ENCODE peak calls at places on chromosome 22, in eight cellular contexts. Q, N, L, F, O, Z, C and K are unnamed samples.

GRCh38 chr22:17786435-17787158 is 12.3 kb upstream of the BID start:
- DNase-seq in Q (peak; percentile 57), N (peak; percentile 31), L (no peak), F (peak; percentile 30), O (no peak), Z (peak; percentile 65), C (no peak), K (no peak)

GRCh38 chr22:20549232-20549841 is 41.9 kb downstream of the MED15 start:
- DNase-seq in Q (no peak), N (peak; percentile 41), L (no peak), F (no peak), O (no peak), Z (peak; percentile 29), C (peak; percentile 66), K (peak; percentile 71)

GRCh38 chr22:39920134-39920743 is 19.4 kb downstream of the GRAP2 start:
- DNase-seq in Q (no peak), N (no peak), L (no peak), F (no peak), O (no peak), Z (no peak), C (peak; percentile 31), K (peak; percentile 83)

GRCh38 chr22:23750744-23751440 is at the start of gene ZNF70:
- DNase-seq in Q (peak; percentile 95), N (peak; percentile 72), L (peak; percentile 91), F (peak; percentile 88), O (peak; percentile 76), Z (peak; percentile 69), C (peak; percentile 84), K (peak; percentile 90)

GRCh38 chr22:35524966-35525686 is 15.5 kb upstream of the RASD2 start:
- DNase-seq in Q (no peak), N (no peak), L (peak; percentile 30), F (no peak), O (peak; percentile 81), Z (no peak), C (no peak), K (no peak)

GRCh38 chr22:20514658-20515406 is 7.4 kb downstream of the MED15 start:
- DNase-seq in Q (no peak), N (peak; percentile 86), L (no peak), F (peak; percentile 92), O (peak; percentile 92), Z (peak; percentile 93), C (no peak), K (no peak)

GRCh38 chr22:36659762-36660509 is 43.6 kb downstream of the CACNG2 start:
- DNase-seq in Q (peak; percentile 88), N (peak; percentile 88), L (peak; percentile 75), F (peak; percentile 88), O (peak; percentile 88), Z (peak; percentile 91), C (peak; percentile 3), K (peak; percentile 74)

GRCh38 chr22:18156878-18157713 is 7.1 kb downstream of the USP18 start:
- DNase-seq in Q (peak; percentile 56), N (peak; percentile 92), L (peak; percentile 74), F (peak; percentile 88), O (peak; percentile 99), Z (peak; percentile 99), C (peak; percentile 14), K (peak; percentile 76)

GRCh38 chr22:50627452-50627913 is 469 bp downstream of the ARSA start:
- DNase-seq in Q (peak; percentile 28), N (no peak), L (peak; percentile 42), F (peak; percentile 16), O (no peak), Z (no peak), C (no peak), K (peak; percentile 48)

GRCh38 chr22:41979423-41980250 is 10.4 kb downstream of the SEPTIN3 start:
- DNase-seq in Q (no peak), N (no peak), L (no peak), F (no peak), O (no peak), Z (no peak), C (no peak), K (no peak)

GRCh38 chr22:29343313-29343805 is 27.9 kb upstream of the RASL10A start:
- DNase-seq in Q (peak; percentile 71), N (no peak), L (no peak), F (no peak), O (peak; percentile 78), Z (peak; percentile 10), C (no peak), K (no peak)

GRCh38 chr22:20940904-20941385 is 23.7 kb downstream of the CRKL start:
- DNase-seq in Q (no peak), N (no peak), L (no peak), F (no peak), O (no peak), Z (no peak), C (no peak), K (no peak)

GRCh38 chr22:19909350-19910179 is 32.0 kb upstream of the COMT start:
- DNase-seq in Q (peak; percentile 89), N (peak; percentile 86), L (peak; percentile 85), F (peak; percentile 47), O (peak; percentile 73), Z (peak; percentile 83), C (peak; percentile 80), K (peak; percentile 93)

GRCh38 chr22:26589845-26590524 is at the start of gene TPST2:
- DNase-seq in Q (peak; percentile 83), N (peak; percentile 69), L (peak; percentile 84), F (peak; percentile 68), O (peak; percentile 69), Z (peak; percentile 68), C (peak; percentile 74), K (peak; percentile 72)

GRCh38 chr22:43385770-43386641 is 25.8 kb upstream of the MPPED1 start:
- DNase-seq in Q (peak; percentile 81), N (peak; percentile 78), L (peak; percentile 72), F (peak; percentile 51), O (peak; percentile 72), Z (peak; percentile 78), C (peak; percentile 66), K (peak; percentile 78)

DNA sequence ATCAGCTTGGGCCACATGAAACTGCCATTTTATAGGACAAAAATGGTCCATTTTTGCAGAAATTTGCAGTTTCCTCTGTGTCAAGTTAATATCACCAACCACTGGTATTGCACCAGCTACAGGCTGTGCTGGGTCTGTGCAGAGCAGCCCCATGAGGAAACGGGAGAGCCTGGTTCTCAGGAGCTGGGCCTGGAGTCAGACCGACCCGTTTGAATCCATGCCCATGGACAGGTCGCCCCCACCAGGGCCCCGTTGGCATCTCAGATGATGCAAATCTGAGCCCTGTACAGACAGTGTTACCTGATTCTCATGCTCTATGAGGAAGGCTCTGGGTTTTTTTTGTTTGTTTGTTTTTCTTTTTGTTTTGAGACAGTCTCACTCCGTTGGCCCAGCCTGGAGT is 9.8 kb upstream of the SEC14L6 start:
- DNase-seq in Q (no peak), N (no peak), L (no peak), F (no peak), O (no peak), Z (no peak), C (no peak), K (peak; percentile 21)
- TF ChIP-seq CTCF in Q (no peak), N (no peak), L (no peak), F (peak; percentile 5), O (no peak), Z (no peak), C (no peak), K (no peak)

GRCh38 chr22:22431271-22432220 is 77.0 kb downstream of the ZNF280B start:
- DNase-seq in Q (peak; percentile 60), N (peak; percentile 61), L (peak; percentile 72), F (peak; percentile 25), O (peak; percentile 49), Z (peak; percentile 64), C (peak; percentile 46), K (peak; percentile 79)
- TF ChIP-seq CTCF in Q (peak; percentile 13), N (peak; percentile 71), L (peak; percentile 30), F (peak; percentile 44), O (peak; percentile 64), Z (peak; percentile 66), C (peak; percentile 66), K (peak; percentile 62)

DNA sequence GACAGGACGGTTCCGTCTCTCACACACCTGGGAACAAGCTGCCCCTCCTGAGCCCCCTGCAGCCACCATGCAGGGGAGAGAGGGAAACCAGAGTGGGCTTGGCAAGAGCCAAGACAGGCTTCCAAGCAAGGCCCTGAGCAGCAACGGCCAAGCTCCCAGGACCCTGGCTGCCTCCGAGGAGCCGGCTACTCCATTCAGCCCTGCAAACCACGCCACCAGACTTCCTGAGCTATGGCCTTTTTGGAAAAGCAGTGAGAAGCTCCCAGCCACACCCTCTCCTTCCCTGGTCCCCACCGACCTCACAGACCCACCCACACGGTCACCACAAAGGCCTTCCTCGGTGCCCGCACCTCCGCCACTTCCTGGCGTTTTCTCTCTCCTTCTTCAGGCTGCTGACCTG is 479.0 kb downstream of the BRD1 start:
- DNase-seq in Q (no peak), N (no peak), L (no peak), F (no peak), O (no peak), Z (no peak), C (no peak), K (no peak)
- TF ChIP-seq CTCF in Q (no peak), N (no peak), L (no peak), F (no peak), O (no peak), Z (no peak), C (no peak), K (no peak)

DNA sequence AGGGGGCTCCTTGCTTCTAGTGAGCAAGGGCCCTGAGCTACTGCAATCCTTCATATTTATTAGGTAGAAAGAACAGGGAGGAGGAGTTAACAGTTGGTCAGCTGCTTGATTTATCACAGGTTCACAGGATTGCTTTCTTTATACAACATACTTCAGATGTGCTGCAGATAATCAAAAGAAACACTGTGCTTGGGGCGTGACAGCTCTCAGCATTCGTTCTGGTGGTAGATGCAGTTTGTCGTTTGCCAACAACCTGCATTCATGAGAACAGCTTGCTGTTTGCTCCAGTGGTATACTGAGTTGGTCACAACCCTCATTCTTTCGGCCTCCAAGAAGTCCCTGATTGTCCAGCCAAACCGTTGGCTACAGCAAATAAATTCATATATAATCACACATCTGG is 120.5 kb downstream of the ZNF280B start:
- DNase-seq in Q (no peak), N (no peak), L (no peak), F (no peak), O (no peak), Z (no peak), C (no peak), K (no peak)
- TF ChIP-seq CTCF in Q (no peak), N (no peak), L (no peak), F (no peak), O (no peak), Z (no peak), C (no peak), K (no peak)